ENCODE peak calls at places on chromosomes 2 and 18, in nine cellular contexts. W, L, V, H, T, E, A, B and G are unnamed samples.
A peak's percentile ranks its signal among the peaks of the same experiment; 100 is the strongest.

GRCh38 chr2:159149786-159150185 is 136.7 kb downstream of the WDSUB1 start:
- DNase-seq in W (no peak), L (no peak), V (no peak), H (no peak), T (no peak), E (no peak), A (no peak), B (no peak), G (no peak)

GRCh38 chr2:110993557-110994231 is 127.0 kb upstream of the BCL2L11 start:
- DNase-seq in W (no peak), L (no peak), V (no peak), H (peak; percentile 89), T (no peak), E (peak; percentile 89), A (no peak), B (no peak), G (no peak)

GRCh38 chr2:145119225-145119624 is 599.3 kb upstream of the ZEB2 start:
- DNase-seq in W (no peak), L (no peak), V (no peak), H (no peak), T (no peak), E (no peak), A (no peak), B (no peak), G (no peak)

GRCh38 chr2:97863829-97864228 is 131.9 kb downstream of the TMEM131 start:
- DNase-seq in W (no peak), L (no peak), V (no peak), H (no peak), T (no peak), E (no peak), A (no peak), B (no peak), G (no peak)

GRCh38 chr2:11710210-11710609 is 36.2 kb upstream of the LPIN1 start:
- DNase-seq in W (no peak), L (no peak), V (no peak), H (no peak), T (no peak), E (no peak), A (no peak), B (peak; percentile 33), G (no peak)

GRCh38 chr2:169999041-169999440 is 171.8 kb downstream of the UBR3 start:
- DNase-seq in W (no peak), L (no peak), V (peak; percentile 14), H (no peak), T (no peak), E (no peak), A (no peak), B (no peak), G (no peak)

GRCh38 chr18:13375302-13376255 is 157.0 kb downstream of the LDLRAD4 start:
- DNase-seq in W (peak; percentile 45), L (peak; percentile 51), V (peak; percentile 57), H (peak; percentile 84), T (no peak), E (no peak), A (no peak), B (peak; percentile 81), G (peak; percentile 88)

GRCh38 chr2:226845717-226846116 is 9.9 kb downstream of the RHBDD1 start:
- DNase-seq in W (no peak), L (no peak), V (no peak), H (no peak), T (peak; percentile 62), E (no peak), A (no peak), B (no peak), G (no peak)

GRCh38 chr2:160005476-160005875 is 56.9 kb downstream of the PLA2R1 start:
- DNase-seq in W (no peak), L (no peak), V (no peak), H (no peak), T (no peak), E (no peak), A (no peak), B (no peak), G (no peak)

GRCh38 chr2:176137883-176138282 is 8.4 kb downstream of the HOXD8 start:
- DNase-seq in W (no peak), L (no peak), V (no peak), H (no peak), T (no peak), E (no peak), A (no peak), B (peak; percentile 36), G (no peak)

GRCh38 chr2:44335806-44336538 is 25.3 kb downstream of the PREPL start:
- DNase-seq in W (no peak), L (no peak), V (peak; percentile 12), H (no peak), T (no peak), E (no peak), A (no peak), B (no peak), G (no peak)

GRCh38 chr2:19614066-19614465 is 255.6 kb upstream of the OSR1 start:
- DNase-seq in W (no peak), L (no peak), V (peak; percentile 62), H (no peak), T (no peak), E (no peak), A (no peak), B (no peak), G (no peak)

GRCh38 chr2:152421521-152422367 is 86.8 kb downstream of the FMNL2 start:
- DNase-seq in W (no peak), L (peak; percentile 73), V (peak; percentile 84), H (peak; percentile 83), T (no peak), E (peak; percentile 43), A (no peak), B (peak; percentile 32), G (no peak)

GRCh38 chr18:70072678-70073077 is 125.0 kb upstream of the CD226 start:
- DNase-seq in W (no peak), L (no peak), V (no peak), H (no peak), T (no peak), E (no peak), A (no peak), B (no peak), G (no peak)
- TF ChIP-seq CTCF in W (peak; percentile 27), L (no peak), V (peak; percentile 33), H (peak; percentile 7), T (peak; percentile 23), E (no peak), A (no peak), B (no peak), G (peak; percentile 23)

GRCh38 chr2:56009758-56010534 is 86.4 kb upstream of the EFEMP1 start:
- DNase-seq in W (no peak), L (no peak), V (no peak), H (no peak), T (peak; percentile 49), E (no peak), A (no peak), B (no peak), G (no peak)
- TF ChIP-seq CTCF in W (peak; percentile 35), L (no peak), V (peak; percentile 61), H (no peak), T (peak; percentile 46), E (no peak), A (peak; percentile 58), B (peak; percentile 69), G (peak; percentile 13)

DNA sequence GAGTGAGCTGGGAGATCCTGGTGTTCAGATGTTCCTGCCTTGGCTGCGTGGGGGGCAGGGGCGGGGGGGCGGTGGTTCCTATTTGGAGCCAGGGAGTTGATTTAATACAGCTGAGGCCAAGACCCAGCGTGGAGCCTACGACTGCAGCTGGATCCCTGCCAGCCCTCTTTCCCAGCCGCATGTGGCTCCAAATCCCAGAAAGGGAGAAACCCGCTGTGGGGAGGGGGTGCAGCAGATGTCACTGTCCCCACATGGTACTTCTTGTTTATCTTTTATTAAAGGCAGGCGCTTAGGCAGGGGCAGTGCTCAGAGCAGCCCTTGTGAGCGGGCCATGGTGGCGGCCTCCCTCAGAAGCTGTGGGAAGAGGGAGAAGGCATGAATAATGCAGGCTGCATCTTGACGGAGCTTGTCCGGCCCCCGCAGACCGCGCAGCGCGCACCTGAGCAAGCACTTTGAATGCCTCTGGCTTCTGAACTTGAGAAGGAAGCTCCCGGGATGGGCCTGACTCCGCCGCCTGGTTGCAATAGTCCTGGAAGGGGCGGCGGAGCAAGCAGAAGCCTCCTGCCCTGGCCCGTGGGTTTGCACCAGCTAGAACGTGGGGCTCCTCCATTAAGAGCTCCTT is 112.1 kb downstream of the GLI2 start:
- DNase-seq in W (no peak), L (no peak), V (no peak), H (no peak), T (no peak), E (no peak), A (no peak), B (no peak), G (no peak)
- TF ChIP-seq CTCF in W (no peak), L (no peak), V (no peak), H (no peak), T (no peak), E (no peak), A (no peak), B (no peak), G (no peak)

DNA sequence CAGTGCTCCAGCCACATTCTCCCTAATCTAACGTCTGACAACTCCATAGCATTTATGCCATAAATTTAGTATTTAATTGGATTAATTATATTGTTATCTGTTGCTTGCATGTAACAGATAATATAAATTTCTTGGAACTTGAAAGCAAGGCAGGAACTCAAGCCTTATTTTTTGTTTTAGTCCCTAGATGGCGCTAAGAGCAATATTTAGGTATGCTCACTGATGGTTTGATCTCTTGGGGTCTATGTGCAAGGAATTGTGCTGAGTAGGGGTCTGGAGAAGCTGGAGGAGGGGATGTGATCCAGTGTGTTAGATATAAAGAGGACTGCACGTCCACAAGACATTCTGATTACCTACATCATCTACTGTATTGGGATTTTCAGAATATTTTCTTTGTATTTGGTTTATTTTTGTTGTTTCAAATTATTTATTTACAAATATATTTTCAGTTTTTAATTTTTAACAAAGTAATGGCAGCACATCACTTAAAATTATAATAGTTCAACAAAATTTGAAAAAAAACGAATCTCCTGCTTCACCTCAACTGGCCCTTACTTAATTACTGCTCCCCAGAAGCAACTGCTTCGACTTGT is 32.8 kb downstream of the KATNAL2 start:
- DNase-seq in W (no peak), L (no peak), V (no peak), H (no peak), T (peak; percentile 27), E (no peak), A (no peak), B (no peak), G (peak; percentile 41)
- TF ChIP-seq CTCF in W (peak; percentile 53), L (no peak), V (peak; percentile 52), H (peak; percentile 70), T (peak; percentile 55), E (peak; percentile 62), A (peak; percentile 50), B (no peak), G (peak; percentile 33)

GRCh38 chr2:64799592-64800252 is 146.0 kb upstream of the SERTAD2 start:
- DNase-seq in W (no peak), L (peak; percentile 19), V (no peak), H (no peak), T (no peak), E (no peak), A (no peak), B (no peak), G (no peak)
- TF ChIP-seq CTCF in W (no peak), L (no peak), V (no peak), H (no peak), T (no peak), E (no peak), A (no peak), B (no peak), G (no peak)